ENCODE peak calls at places on chromosomes 2 and 18, in eight cellular contexts. A is K562, R is left lung, K is prostate gland, V is right atrium auricular region, Q is GM12878, I is esophagus squamous epithelium, E is dorsolateral prefrontal cortex. Z is an unnamed sample.

GRCh38 chr2:64404743-64405142 is 49.2 kb upstream of the LGALSL start:
- DNase-seq in A (peak), R (no peak), K (no peak), V (peak), Q (no peak), I (no peak), E (no peak), Z (peak)

GRCh38 chr2:12716250-12717190 is at the start of gene TRIB2:
- DNase-seq in A (peak), R (peak), K (peak), V (peak), Q (no peak), I (peak), E (peak), Z (peak)

GRCh38 chr2:96697476-96697875 is 42.4 kb downstream of the LMAN2L start:
- DNase-seq in A (no peak), R (no peak), K (no peak), V (no peak), Q (no peak), I (no peak), E (no peak), Z (no peak)

GRCh38 chr2:192828947-192829346 is 634.2 kb upstream of the TMEFF2 start:
- DNase-seq in A (no peak), R (peak), K (no peak), V (no peak), Q (no peak), I (no peak), E (peak), Z (peak)

GRCh38 chr2:54624611-54625071 is 98.8 kb upstream of the EML6 start:
- DNase-seq in A (no peak), R (no peak), K (peak), V (no peak), Q (no peak), I (no peak), E (no peak), Z (no peak)

GRCh38 chr2:39099820-39100728 is 20.8 kb downstream of the SOS1 start:
- DNase-seq in A (no peak), R (no peak), K (no peak), V (no peak), Q (no peak), I (no peak), E (no peak), Z (no peak)

GRCh38 chr2:42812899-42813479 is 20.6 kb upstream of the HAAO start:
- DNase-seq in A (no peak), R (no peak), K (no peak), V (no peak), Q (no peak), I (no peak), E (no peak), Z (no peak)

GRCh38 chr18:29160123-29160522 is 983.2 kb upstream of the CDH2 start:
- DNase-seq in A (no peak), R (no peak), K (no peak), V (no peak), Q (no peak), I (no peak), E (no peak), Z (no peak)

GRCh38 chr2:79855264-79856006 is 342.6 kb downstream of the CTNNA2 start:
- DNase-seq in A (no peak), R (no peak), K (no peak), V (no peak), Q (no peak), I (no peak), E (peak), Z (no peak)
- TF ChIP-seq CTCF in A (no peak), R (peak), K (peak), V (no peak), Q (no peak), I (no peak), E (peak), Z (peak)

DNA sequence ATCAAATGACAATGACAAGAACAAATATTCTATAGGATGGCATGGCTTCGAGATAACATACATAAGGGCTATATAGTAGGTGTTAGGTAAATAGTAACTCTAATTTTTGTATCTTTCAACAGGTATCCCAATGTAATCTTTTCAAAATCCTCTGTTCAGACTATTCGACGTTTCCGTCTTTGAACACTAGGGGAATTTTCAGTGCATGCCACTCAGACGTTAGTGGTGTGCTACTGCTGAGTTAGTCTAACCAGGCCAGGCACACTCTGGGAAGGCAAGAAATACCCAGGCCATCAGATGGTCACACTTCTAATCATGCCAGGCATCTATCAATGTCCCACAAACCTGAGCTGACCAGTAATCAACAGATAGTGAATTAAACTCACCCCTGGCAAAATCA is 14.6 kb upstream of the CREG2 start:
- DNase-seq in A (no peak), R (no peak), K (no peak), V (no peak), Q (no peak), I (no peak), E (no peak), Z (no peak)
- H3K27ac ChIP-seq in A (no peak), R (no peak), K (no peak), V (no peak), Q (no peak), I (no peak), E (no peak), Z (no peak)

GRCh38 chr2:37323770-37324535 is 680 bp downstream of the PRKD3 start:
- DNase-seq in A (no peak), R (peak), K (peak), V (no peak), Q (no peak), I (no peak), E (no peak), Z (peak)
- TF ChIP-seq CTCF in A (no peak), R (no peak), K (no peak), V (no peak), Q (no peak), I (no peak), E (no peak), Z (no peak)

DNA sequence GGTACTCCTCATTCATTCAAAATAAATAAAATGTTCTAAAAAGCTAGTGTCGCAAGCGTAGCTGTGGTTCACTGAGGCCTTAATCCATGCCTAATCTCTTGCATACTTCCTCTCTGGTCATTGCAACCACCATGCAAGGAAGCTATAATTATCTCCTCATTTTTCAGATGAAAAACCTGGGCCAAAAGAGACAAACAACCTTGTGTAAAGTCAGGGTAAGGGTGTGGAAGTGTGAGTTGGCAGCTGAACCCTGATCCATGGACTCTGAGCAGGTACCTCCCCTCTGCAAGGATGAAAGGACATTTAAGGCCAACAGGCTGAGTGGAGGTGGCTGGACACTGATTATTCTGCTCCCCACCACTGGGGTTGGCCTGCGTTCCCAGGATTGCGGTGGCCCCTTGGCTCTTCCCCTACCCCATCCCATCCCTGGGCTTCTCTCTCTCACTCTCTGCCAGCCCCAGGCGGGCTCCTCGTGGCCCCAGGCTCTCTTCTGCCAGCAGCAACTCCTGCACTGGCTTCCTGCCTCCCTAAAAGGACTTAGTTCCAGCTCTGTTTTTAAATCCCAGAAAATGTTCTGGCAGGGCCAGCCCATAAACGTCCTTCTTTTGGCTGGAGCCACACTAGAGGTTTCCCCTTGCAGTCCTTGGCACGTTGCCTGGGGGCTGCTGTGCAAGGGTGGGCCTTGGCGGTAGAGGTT is 72.0 kb upstream of the AFF3 start:
- DNase-seq in A (no peak), R (no peak), K (no peak), V (no peak), Q (no peak), I (no peak), E (no peak), Z (no peak)
- H3K27ac ChIP-seq in A (no peak), R (no peak), K (peak), V (peak), Q (no peak), I (peak), E (no peak), Z (no peak)

DNA sequence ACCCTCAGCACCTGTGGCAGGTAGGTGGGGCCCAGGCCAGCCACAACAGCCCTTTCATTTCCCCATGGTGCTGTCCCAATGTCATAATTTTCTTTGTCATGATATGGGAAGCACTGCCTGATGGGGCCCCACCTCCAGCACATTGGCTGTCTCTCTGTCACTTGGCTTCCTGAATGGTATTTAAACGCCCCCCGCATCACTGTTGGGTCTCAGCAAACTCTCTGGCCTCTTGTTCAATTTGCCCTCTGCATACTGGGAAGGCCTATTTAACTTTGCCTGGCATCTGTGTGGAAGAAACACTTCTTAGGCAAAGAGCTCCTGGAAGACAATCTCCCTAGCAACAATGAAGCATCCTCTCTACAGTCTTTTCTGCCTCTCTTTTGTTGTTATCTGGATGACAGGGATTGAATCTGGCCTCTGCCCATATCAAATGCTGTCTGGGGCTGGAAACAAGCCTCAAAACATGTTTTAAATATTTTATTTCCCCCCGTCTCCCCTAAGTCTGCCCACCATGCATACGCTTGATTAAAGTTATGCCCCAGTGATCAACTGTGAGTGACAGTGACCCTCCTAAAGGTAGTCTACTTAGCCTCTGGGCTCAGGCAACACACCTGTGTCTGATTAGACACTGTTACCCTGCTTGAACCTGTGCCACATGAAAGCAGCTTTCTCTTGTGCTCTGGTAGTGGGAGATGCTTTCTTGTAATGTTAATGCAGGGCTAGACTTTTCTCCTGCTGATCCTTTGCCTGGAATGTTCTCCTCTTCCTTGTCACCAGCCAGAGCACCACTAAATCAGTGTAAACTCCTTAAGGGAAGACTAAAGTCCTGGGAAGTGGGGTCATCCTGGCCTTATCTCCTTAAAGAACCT is 35.0 kb downstream of the CDC42EP3 start:
- DNase-seq in A (no peak), R (no peak), K (no peak), V (no peak), Q (no peak), I (no peak), E (no peak), Z (no peak)
- TF ChIP-seq CTCF in A (no peak), R (no peak), K (no peak), V (no peak), Q (no peak), I (no peak), E (no peak), Z (no peak)

GRCh38 chr2:240818293-240818542 is 1.8 kb downstream of the KIF1A start:
- DNase-seq in A (no peak), R (no peak), K (no peak), V (no peak), Q (no peak), I (no peak), E (no peak), Z (no peak)
- H3K27ac ChIP-seq in A (no peak), R (no peak), K (no peak), V (no peak), Q (no peak), I (no peak), E (peak), Z (no peak)